ENCODE peak calls at places on chromosomes 7 and 10, in five cellular contexts. T, G, R, Y and H are unnamed samples.

GRCh38 chr7:69431626-69432025 is 166.6 kb upstream of the AUTS2 start:
- DNase-seq in R (no peak), Y (no peak), G (no peak), T (no peak), H (no peak)

GRCh38 chr10:46079831-46080585 is 33.9 kb upstream of the MSMB start:
- DNase-seq in G (no peak), Y (no peak), R (no peak), T (no peak), H (no peak)

GRCh38 chr10:35336084-35336831 is at the start of gene CCNY:
- DNase-seq in R (peak), G (peak), Y (peak), T (peak), H (peak)

GRCh38 chr10:89043052-89043451 is 52.5 kb downstream of the FAS start:
- DNase-seq in R (no peak), G (no peak), Y (no peak), T (no peak), H (no peak)

GRCh38 chr10:132710036-132710686 is 75.8 kb downstream of the NKX6-2 start:
- DNase-seq in R (peak), G (no peak), T (no peak), Y (peak), H (peak)

GRCh38 chr10:89153971-89154370 is 53.1 kb downstream of the CH25H start:
- DNase-seq in R (no peak), T (no peak), Y (no peak), G (no peak), H (no peak)

GRCh38 chr7:214410-215212 is 22.2 kb downstream of the FAM20C start:
- DNase-seq in Y (no peak), G (peak), T (no peak), R (peak), H (no peak)

GRCh38 chr10:99528256-99528866 is 4.4 kb upstream of the NKX2-3 start:
- DNase-seq in Y (no peak), G (no peak), R (no peak), T (no peak), H (no peak)

GRCh38 chr10:70551971-70552422 is 50.5 kb downstream of the PRF1 start:
- DNase-seq in T (no peak), R (no peak), Y (no peak), G (peak), H (no peak)

GRCh38 chr10:71968553-71969474 is 4.6 kb downstream of the CHST3 start:
- DNase-seq in R (no peak), T (no peak), G (no peak), Y (no peak), H (no peak)

GRCh38 chr10:123240776-123241175 is 86.6 kb downstream of the BUB3 start:
- DNase-seq in Y (peak), T (no peak), G (no peak), R (no peak), H (no peak)

GRCh38 chr10:54985732-54986131 is 184.7 kb upstream of the PCDH15 start:
- DNase-seq in Y (no peak), G (peak), R (no peak), T (no peak), H (no peak)

GRCh38 chr7:84112771-84113170 is 81.8 kb downstream of the SEMA3A start:
- DNase-seq in G (no peak), Y (no peak), T (no peak), R (no peak), H (no peak)

GRCh38 chr10:112759519-112759918 is 190.5 kb upstream of the TCF7L2 start:
- DNase-seq in R (no peak), T (no peak), G (no peak), Y (no peak), H (no peak)

GRCh38 chr7:37705976-37706375 is 22.4 kb downstream of the GPR141 start:
- DNase-seq in T (no peak), G (no peak), R (no peak), Y (no peak), H (no peak)

GRCh38 chr7:40799-41750 is 151.3 kb upstream of the FAM20C start:
- DNase-seq in Y (peak), R (peak), G (no peak), T (no peak), H (peak)

GRCh38 chr7:122143751-122144711 is at the start of gene AASS:
- DNase-seq in T (peak), G (peak), R (peak), Y (peak), H (peak)

GRCh38 chr7:66741706-66742053 is 1.1 kb downstream of the RABGEF1 start:
- DNase-seq in G (peak), T (peak), Y (no peak), R (no peak), H (no peak)

GRCh38 chr10:55144001-55144400 is 343.0 kb upstream of the PCDH15 start:
- DNase-seq in G (no peak), Y (no peak), R (no peak), T (no peak), H (no peak)

GRCh38 chr7:27123477-27124053 is 7.0 kb downstream of the HOXA4 start:
- DNase-seq in Y (no peak), R (no peak), T (no peak), G (no peak), H (peak)
- H3K27ac ChIP-seq in Y (no peak), R (peak), T (peak), G (peak), H (no peak)

GRCh38 chr10:61936770-61937169 is 35.3 kb downstream of the ARID5B start:
- DNase-seq in T (no peak), G (no peak), Y (no peak), R (no peak), H (no peak)
- H3K27ac ChIP-seq in T (no peak), G (peak), Y (no peak), R (peak), H (peak)

GRCh38 chr7:150367677-150368097 is 935 bp upstream of the REPIN1 start:
- DNase-seq in Y (no peak), R (no peak), T (no peak), G (no peak), H (no peak)
- H3K27ac ChIP-seq in Y (peak), R (peak), T (peak), G (peak), H (peak)

GRCh38 chr7:2301510-2301860 is 12.8 kb downstream of the SNX8 start:
- DNase-seq in R (no peak), T (no peak), Y (peak), G (no peak), H (no peak)
- H3K27ac ChIP-seq in R (no peak), T (no peak), Y (no peak), G (no peak), H (no peak)

GRCh38 chr7:151408839-151409554 is 841 bp downstream of the WDR86 start:
- DNase-seq in G (peak), R (no peak), T (no peak), Y (peak), H (no peak)

GRCh38 chr7:151412318-151412717 is 2.5 kb upstream of the WDR86 start:
- DNase-seq in G (no peak), T (no peak), R (no peak), Y (no peak), H (no peak)

GRCh38 chr7:151409555-151410404 is at the start of gene WDR86:
- DNase-seq in G (peak), T (no peak), R (no peak), Y (peak), H (no peak)

GRCh38 chr7:151411551-151411950 is 1.7 kb upstream of the WDR86 start:
- DNase-seq in R (no peak), Y (no peak), T (no peak), G (no peak), H (no peak)

DNA sequence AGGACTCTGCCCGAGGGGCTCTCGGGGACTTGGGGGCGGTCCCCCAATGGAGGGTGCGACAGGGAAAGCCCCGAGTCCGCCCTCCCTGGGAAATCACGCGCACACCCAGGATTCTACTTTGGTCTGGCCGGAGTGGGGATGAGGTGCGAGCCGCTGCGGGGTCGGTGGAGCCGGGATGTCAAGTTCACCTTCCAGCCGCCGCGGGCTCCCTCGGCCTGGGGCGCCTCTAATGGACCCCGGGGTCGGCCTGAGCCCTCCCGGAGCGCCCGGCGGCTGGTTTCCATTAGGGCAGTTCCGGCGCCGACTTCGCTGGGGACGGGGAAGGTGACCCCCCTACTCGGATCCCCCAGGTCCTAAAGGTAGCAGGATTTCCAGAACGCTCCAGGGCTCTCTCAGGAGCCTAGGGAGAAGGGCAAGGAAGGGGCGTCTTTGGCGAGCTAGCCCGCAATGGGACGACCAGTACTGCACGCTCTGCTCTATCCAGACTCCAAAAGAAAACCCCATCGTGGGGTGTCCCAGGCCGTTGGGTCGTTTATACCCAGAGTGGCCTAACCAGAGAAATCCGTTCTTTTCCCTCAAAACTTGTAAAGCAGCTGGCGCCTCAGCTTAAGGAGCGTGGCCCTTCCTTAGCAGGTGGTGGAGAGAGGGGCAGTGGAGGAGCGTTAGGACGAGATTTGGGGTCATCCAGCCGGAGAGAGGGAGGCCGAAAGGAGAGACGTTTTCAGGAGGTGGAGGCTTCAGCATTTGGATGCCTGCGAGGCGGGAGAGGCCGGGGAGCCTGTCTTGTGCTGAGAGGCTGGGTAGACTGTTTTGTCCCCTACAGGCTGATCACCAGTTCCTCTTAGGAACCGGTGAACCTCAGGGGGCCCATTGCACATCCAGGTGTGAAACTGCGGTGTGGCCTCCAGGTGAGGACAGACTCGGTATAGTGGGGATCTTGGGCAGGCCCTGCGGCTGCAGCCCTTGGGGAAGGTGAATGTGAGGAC is 860 bp upstream of the WDR86 start:
- DNase-seq in Y (peak), R (no peak), G (peak), T (no peak), H (peak)
- H3K27ac ChIP-seq in Y (no peak), R (no peak), G (peak), T (no peak), H (no peak)

DNA sequence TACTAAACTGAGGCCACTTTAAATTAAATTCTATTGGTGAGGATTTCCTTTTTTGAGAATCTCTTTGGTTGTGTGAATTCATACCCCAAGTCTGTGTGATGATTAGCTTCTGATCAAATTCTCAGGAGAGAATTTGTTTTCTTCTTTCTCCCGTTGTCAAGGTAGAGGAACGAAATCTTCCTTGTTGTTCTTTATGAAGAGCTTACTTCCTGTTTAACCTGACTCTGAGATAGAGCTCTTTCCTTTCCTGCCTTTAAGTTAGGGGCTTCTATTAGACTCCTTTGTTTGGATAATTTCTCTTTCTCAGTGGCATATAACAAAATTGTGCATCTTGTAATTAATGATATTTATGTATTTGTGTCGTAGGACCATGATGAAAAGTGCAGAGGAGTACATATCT is 572.1 kb downstream of the REEP3 start:
- DNase-seq in Y (no peak), R (no peak), G (no peak), T (no peak), H (no peak)
- H3K27ac ChIP-seq in Y (no peak), R (no peak), G (no peak), T (no peak), H (no peak)

GRCh38 chr7:128836729-128837348 is 6.6 kb downstream of the FLNC start:
- DNase-seq in G (no peak), R (no peak), Y (no peak), T (no peak), H (peak)

GRCh38 chr7:128837521-128837921 is 7.3 kb downstream of the FLNC start:
- DNase-seq in Y (no peak), R (no peak), T (no peak), G (no peak), H (peak)

GRCh38 chr7:128835231-128835751 is 5.1 kb downstream of the FLNC start:
- DNase-seq in T (no peak), R (no peak), G (no peak), Y (no peak), H (no peak)

GRCh38 chr7:128833939-128834310 is 3.7 kb downstream of the FLNC start:
- DNase-seq in R (no peak), T (no peak), Y (no peak), G (peak), H (no peak)

DNA sequence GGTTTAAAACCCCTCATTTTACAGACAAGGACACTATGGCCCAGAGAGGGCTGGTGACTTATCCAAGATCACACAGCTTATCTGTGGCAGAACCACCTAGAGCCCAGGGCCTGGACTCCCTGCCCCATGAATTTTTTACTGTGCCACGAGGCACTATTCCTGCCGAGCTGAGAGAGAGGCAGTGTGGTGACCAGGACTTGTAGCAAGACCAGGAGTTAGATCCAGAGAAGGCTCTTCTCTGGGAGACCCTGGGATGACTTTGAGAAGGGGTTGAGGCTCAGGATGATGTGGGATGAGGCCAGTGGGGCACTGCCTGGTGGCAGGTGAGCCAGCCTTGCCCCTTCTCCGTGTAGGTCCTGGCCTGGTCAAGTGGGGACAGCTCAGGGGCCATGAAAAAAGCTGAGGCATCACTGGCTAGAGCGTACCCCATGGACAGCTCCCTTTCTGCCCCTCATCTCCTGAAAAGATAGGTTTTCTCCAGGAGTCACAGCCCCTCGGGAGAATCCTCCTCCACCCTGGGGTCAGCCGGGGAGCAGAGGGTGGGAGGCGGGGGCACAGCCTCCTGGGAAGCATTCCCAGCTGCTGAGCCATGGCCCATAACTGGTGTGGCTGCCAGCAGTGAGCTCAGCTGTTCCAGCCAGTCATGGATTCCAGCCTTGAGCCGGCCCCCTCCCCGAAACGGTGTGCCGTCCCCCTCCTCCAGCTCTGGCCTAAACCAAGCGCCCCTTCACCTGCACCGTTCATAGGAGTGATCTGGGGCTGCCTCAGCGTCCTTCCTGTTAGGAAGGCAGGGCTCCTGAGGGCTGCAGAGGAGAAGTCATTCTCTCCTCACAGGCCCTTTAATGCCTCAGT is 5.8 kb downstream of the FLNC start:
- DNase-seq in Y (no peak), G (no peak), R (peak), T (no peak), H (no peak)
- H3K27ac ChIP-seq in Y (no peak), G (no peak), R (peak), T (no peak), H (no peak)

DNA sequence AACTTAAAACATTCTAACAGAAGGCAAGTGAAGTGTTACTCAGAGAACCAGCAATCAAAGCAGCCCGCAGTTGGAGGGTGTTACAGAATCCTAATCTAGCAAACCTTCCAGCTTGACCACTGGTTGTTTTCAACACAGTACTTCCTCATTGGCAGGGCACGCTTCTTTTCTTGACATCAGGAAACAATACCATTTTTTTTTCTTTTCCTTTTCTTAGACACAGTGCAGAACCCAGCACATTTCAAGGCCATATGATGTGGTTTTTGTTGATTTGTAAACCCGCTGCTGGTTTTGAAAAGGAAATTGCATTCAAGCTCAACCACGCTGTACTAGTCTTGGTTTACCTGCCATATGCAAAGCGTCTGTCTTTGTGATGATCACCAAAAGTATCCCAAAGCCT is 33.4 kb downstream of the RHOBTB1 start:
- DNase-seq in G (no peak), Y (no peak), R (no peak), T (peak), H (no peak)
- H3K27ac ChIP-seq in G (no peak), Y (no peak), R (peak), T (peak), H (no peak)

GRCh38 chr10:110721406-110722038 is 77.4 kb downstream of the RBM20 start:
- DNase-seq in Y (no peak), T (no peak), R (no peak), G (no peak), H (no peak)

GRCh38 chr10:110725809-110726641 is 81.9 kb downstream of the RBM20 start:
- DNase-seq in Y (peak), G (peak), R (no peak), T (no peak), H (no peak)

GRCh38 chr10:110723224-110723891 is 79.2 kb downstream of the RBM20 start:
- DNase-seq in G (no peak), Y (no peak), R (no peak), T (no peak), H (no peak)

GRCh38 chr10:110724116-110724701 is 80.1 kb downstream of the RBM20 start:
- DNase-seq in R (no peak), G (no peak), Y (no peak), T (no peak), H (no peak)

GRCh38 chr10:110724937-110725336 is 80.8 kb downstream of the RBM20 start:
- DNase-seq in Y (no peak), G (no peak), R (no peak), T (no peak), H (no peak)
- H3K27ac ChIP-seq in Y (no peak), G (no peak), R (no peak), T (no peak), H (no peak)

GRCh38 chr10:93437000-93437945 is 44.9 kb downstream of the MYOF start:
- DNase-seq in T (peak), Y (peak), G (peak), R (peak), H (peak)
- H3K27ac ChIP-seq in T (peak), Y (peak), G (peak), R (peak), H (peak)